ENCODE peak calls at places on chromosome 19, in five cellular contexts. One of them, this sample, is unnamed.

GRCh38 chr19:10283786-10284540 is 2.8 kb upstream of the ICAM4 start:
- DNase-seq in tibial nerve: no peak
- DNase-seq in natural killer cell: no peak
- DNase-seq in Peyer's patch: no peak
- DNase-seq in thoracic aorta: no peak
- DNase-seq in this sample: no peak

GRCh38 chr19:30107351-30107750 is 165.3 kb downstream of the URI1 start:
- DNase-seq in tibial nerve: no peak
- DNase-seq in natural killer cell: no peak
- DNase-seq in Peyer's patch: no peak
- DNase-seq in thoracic aorta: no peak
- DNase-seq in this sample: no peak

GRCh38 chr19:16671652-16672274 is 10.8 kb downstream of the TMEM38A start:
- DNase-seq in tibial nerve: no peak
- DNase-seq in natural killer cell: no peak
- DNase-seq in Peyer's patch: no peak
- DNase-seq in thoracic aorta: no peak
- DNase-seq in this sample: no peak

GRCh38 chr19:16849168-16849567 is 20.0 kb downstream of the SIN3B start:
- DNase-seq in tibial nerve: no peak
- DNase-seq in natural killer cell: no peak
- DNase-seq in Peyer's patch: no peak
- DNase-seq in thoracic aorta: no peak
- DNase-seq in this sample: no peak

GRCh38 chr19:11232555-11232954 is 6.9 kb upstream of the ANGPTL8 start:
- DNase-seq in tibial nerve: no peak
- DNase-seq in natural killer cell: no peak
- DNase-seq in Peyer's patch: no peak
- DNase-seq in thoracic aorta: no peak
- DNase-seq in this sample: no peak

GRCh38 chr19:38599722-38600121 is 18.0 kb downstream of the MAP4K1 start:
- DNase-seq in tibial nerve: no peak
- DNase-seq in natural killer cell: no peak
- DNase-seq in Peyer's patch: no peak
- DNase-seq in thoracic aorta: no peak
- DNase-seq in this sample: no peak

GRCh38 chr19:38142176-38143035 is 81.6 kb downstream of the DPF1 start:
- DNase-seq in tibial nerve: no peak
- DNase-seq in natural killer cell: no peak
- DNase-seq in Peyer's patch: no peak
- DNase-seq in thoracic aorta: no peak
- DNase-seq in this sample: peak; percentile 22

GRCh38 chr19:49272204-49272603 is 52.8 kb downstream of the SLC6A16 start:
- DNase-seq in tibial nerve: no peak
- DNase-seq in natural killer cell: no peak
- DNase-seq in Peyer's patch: no peak
- DNase-seq in thoracic aorta: no peak
- DNase-seq in this sample: no peak

GRCh38 chr19:43525836-43526771 is 897 bp downstream of the ETHE1 start:
- DNase-seq in tibial nerve: no peak
- DNase-seq in natural killer cell: no peak
- DNase-seq in Peyer's patch: peak; percentile 68
- DNase-seq in thoracic aorta: no peak
- DNase-seq in this sample: no peak

GRCh38 chr19:10424011-10424637 is 3.8 kb downstream of the PDE4A start:
- DNase-seq in tibial nerve: peak; percentile 60
- DNase-seq in natural killer cell: peak; percentile 69
- DNase-seq in Peyer's patch: peak; percentile 88
- DNase-seq in thoracic aorta: no peak
- DNase-seq in this sample: no peak

GRCh38 chr19:47729799-47730520 is 15.4 kb upstream of the NOP53 start:
- DNase-seq in tibial nerve: peak; percentile 63
- DNase-seq in natural killer cell: no peak
- DNase-seq in Peyer's patch: no peak
- DNase-seq in thoracic aorta: no peak
- DNase-seq in this sample: no peak

GRCh38 chr19:55382013-55382412 is 2.1 kb downstream of the TMEM238 start:
- DNase-seq in tibial nerve: no peak
- DNase-seq in natural killer cell: no peak
- DNase-seq in Peyer's patch: no peak
- DNase-seq in thoracic aorta: no peak
- DNase-seq in this sample: no peak

GRCh38 chr19:32022946-32023832 is 322.2 kb upstream of the ZNF507 start:
- DNase-seq in tibial nerve: no peak
- DNase-seq in natural killer cell: no peak
- DNase-seq in Peyer's patch: no peak
- DNase-seq in thoracic aorta: no peak
- DNase-seq in this sample: no peak

GRCh38 chr19:29542776-29543175 is 17.0 kb downstream of the VSTM2B start:
- DNase-seq in tibial nerve: no peak
- DNase-seq in natural killer cell: no peak
- DNase-seq in Peyer's patch: peak; percentile 3
- DNase-seq in thoracic aorta: no peak
- DNase-seq in this sample: no peak

GRCh38 chr19:17264641-17264979 is at the start of gene USHBP1:
- DNase-seq in tibial nerve: no peak
- DNase-seq in natural killer cell: no peak
- DNase-seq in Peyer's patch: no peak
- DNase-seq in thoracic aorta: no peak
- DNase-seq in this sample: no peak

GRCh38 chr19:39183100-39183499 is 13.7 kb upstream of the NCCRP1 start:
- DNase-seq in tibial nerve: no peak
- DNase-seq in natural killer cell: no peak
- DNase-seq in Peyer's patch: no peak
- DNase-seq in thoracic aorta: no peak
- DNase-seq in this sample: no peak

GRCh38 chr19:30023330-30023729 is 81.3 kb downstream of the URI1 start:
- DNase-seq in tibial nerve: no peak
- DNase-seq in natural killer cell: no peak
- DNase-seq in Peyer's patch: no peak
- DNase-seq in thoracic aorta: no peak
- DNase-seq in this sample: no peak

GRCh38 chr19:40742477-40742876 is 7.8 kb downstream of the ACTMAP start:
- DNase-seq in tibial nerve: no peak
- DNase-seq in natural killer cell: no peak
- DNase-seq in Peyer's patch: no peak
- DNase-seq in thoracic aorta: no peak
- DNase-seq in this sample: no peak

GRCh38 chr19:10270180-10270615 is 722 bp upstream of the ICAM1 start:
- DNase-seq in tibial nerve: peak; percentile 35
- DNase-seq in natural killer cell: peak; percentile 85
- DNase-seq in Peyer's patch: peak; percentile 67
- DNase-seq in thoracic aorta: no peak
- DNase-seq in this sample: peak; percentile 80

GRCh38 chr19:41356984-41357739 is 3.4 kb upstream of the TGFB1 start:
- DNase-seq in tibial nerve: no peak
- DNase-seq in natural killer cell: no peak
- DNase-seq in Peyer's patch: no peak
- DNase-seq in thoracic aorta: no peak
- DNase-seq in this sample: no peak

GRCh38 chr19:49887037-49887652 is 9.5 kb downstream of the IL4I1 start:
- DNase-seq in tibial nerve: no peak
- DNase-seq in natural killer cell: no peak
- DNase-seq in Peyer's patch: no peak
- DNase-seq in thoracic aorta: no peak
- DNase-seq in this sample: no peak

GRCh38 chr19:7104783-7105447 is 35.4 kb downstream of the ZNF557 start:
- DNase-seq in tibial nerve: no peak
- DNase-seq in natural killer cell: no peak
- DNase-seq in Peyer's patch: no peak
- DNase-seq in thoracic aorta: no peak
- DNase-seq in this sample: no peak

GRCh38 chr19:39740395-39740794 is 2.6 kb upstream of the CLC start:
- DNase-seq in tibial nerve: no peak
- DNase-seq in natural killer cell: no peak
- DNase-seq in Peyer's patch: no peak
- DNase-seq in thoracic aorta: no peak
- DNase-seq in this sample: no peak

GRCh38 chr19:14577885-14578427 is 4.9 kb upstream of the CLEC17A start:
- DNase-seq in tibial nerve: no peak
- DNase-seq in natural killer cell: no peak
- DNase-seq in Peyer's patch: no peak
- DNase-seq in thoracic aorta: no peak
- DNase-seq in this sample: peak; percentile 52

GRCh38 chr19:29084266-29084665 is 128.7 kb downstream of the UQCRFS1 start:
- DNase-seq in tibial nerve: no peak
- DNase-seq in natural killer cell: no peak
- DNase-seq in Peyer's patch: no peak
- DNase-seq in thoracic aorta: no peak
- DNase-seq in this sample: no peak

GRCh38 chr19:18385675-18386542 is at the start of gene GDF15:
- DNase-seq in tibial nerve: peak; percentile 47
- DNase-seq in natural killer cell: no peak
- DNase-seq in Peyer's patch: peak; percentile 95
- DNase-seq in thoracic aorta: no peak
- DNase-seq in this sample: peak; percentile 37
- TF ChIP-seq CTCF in tibial nerve: no peak
- TF ChIP-seq CTCF in natural killer cell: peak; percentile 37
- TF ChIP-seq CTCF in Peyer's patch: peak; percentile 48
- TF ChIP-seq CTCF in thoracic aorta: peak; percentile 33
- TF ChIP-seq CTCF in this sample: no peak

DNA sequence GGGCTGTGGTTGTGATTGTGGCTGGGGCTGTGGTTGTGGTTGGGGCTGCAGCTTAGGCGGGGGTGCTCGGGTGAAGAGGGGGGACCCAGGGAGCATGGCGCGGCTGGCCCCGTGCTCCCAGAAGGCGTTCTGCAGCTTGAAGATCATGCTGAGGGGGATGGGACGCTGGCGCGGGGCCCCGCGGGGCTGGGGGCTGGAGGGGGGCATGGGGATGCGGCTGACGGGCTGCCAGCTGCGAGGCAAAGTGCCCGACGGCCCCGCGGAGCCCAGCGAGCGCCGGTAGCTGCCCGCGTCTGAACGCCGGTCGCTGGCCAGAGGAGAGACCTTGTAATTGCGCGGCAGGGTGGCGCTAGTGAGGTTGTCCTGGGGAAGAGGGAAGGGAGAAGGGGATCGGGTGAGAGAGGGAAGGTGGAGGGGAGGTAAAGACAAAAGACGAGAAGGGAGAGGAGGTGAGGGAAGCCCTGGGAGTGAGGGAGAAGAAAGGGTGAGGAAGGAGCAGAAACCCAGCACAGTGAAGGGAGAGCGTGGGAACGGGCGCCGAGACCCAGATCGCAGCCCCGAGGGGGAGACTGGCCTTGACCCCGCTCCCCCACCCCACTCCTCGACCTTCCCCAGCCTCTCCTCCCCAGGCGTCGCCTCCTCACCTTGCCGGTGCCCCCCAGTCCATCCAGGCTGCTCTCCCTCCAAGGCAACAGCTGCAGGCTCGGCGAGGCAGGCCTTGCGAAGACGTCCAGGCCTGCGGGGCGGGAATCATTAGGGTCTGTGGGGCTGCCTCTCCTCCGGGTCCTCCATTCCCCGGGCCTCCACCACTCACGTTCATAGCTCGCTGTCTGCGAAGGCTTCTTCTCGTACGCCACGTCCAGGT is 9.1 kb downstream of the PPP1R13L start:
- DNase-seq in tibial nerve: no peak
- DNase-seq in natural killer cell: no peak
- DNase-seq in Peyer's patch: no peak
- DNase-seq in thoracic aorta: no peak
- DNase-seq in this sample: no peak
- TF ChIP-seq CTCF in tibial nerve: no peak
- TF ChIP-seq CTCF in natural killer cell: no peak
- TF ChIP-seq CTCF in Peyer's patch: no peak
- TF ChIP-seq CTCF in thoracic aorta: no peak
- TF ChIP-seq CTCF in this sample: no peak

DNA sequence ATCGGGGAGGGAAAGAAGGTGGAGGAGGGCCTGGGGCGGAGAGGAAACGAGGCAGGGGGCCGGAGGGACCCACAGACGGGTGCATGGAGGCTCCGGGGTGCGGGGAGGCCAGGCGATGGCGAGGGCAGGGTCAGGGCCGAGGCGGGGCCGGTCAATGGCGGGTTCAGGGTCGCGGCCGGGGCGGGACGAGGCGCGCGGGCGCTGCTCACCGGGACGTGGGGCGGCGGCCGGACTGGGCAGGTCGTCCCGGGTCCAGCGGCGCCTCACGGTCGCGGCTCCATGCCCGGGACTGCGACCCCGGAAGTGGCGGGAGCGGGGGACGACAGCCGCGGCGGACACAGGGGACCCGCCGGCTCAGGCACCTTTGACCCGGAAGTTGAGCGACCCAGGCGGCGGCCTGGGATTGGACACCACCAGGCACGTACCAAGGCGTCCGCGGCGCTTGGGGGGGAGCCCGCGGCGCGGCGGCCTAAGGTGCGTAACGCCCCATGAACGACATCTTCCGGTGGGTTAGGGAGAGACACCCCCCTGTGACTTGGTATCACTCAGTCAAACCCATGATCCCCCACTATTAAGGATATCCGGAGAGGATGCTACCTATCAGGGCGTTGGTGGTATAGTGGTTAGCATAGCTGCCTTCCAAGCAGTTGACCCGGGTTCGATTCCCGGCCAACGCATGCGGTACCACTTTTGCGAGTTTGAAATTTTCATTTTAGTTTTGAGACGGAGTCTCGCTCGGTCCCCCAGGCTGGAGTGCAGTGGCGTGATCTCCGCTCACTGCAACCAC is at the start of gene DPP9:
- DNase-seq in tibial nerve: peak; percentile 94
- DNase-seq in natural killer cell: peak; percentile 91
- DNase-seq in Peyer's patch: peak; percentile 96
- DNase-seq in thoracic aorta: peak; percentile 82
- DNase-seq in this sample: peak; percentile 92
- TF ChIP-seq CTCF in tibial nerve: peak; percentile 21
- TF ChIP-seq CTCF in natural killer cell: no peak
- TF ChIP-seq CTCF in Peyer's patch: peak; percentile 23
- TF ChIP-seq CTCF in thoracic aorta: no peak
- TF ChIP-seq CTCF in this sample: no peak

GRCh38 chr19:1648926-1649541 is 3.4 kb downstream of the TCF3 start:
- DNase-seq in tibial nerve: no peak
- DNase-seq in natural killer cell: no peak
- DNase-seq in Peyer's patch: no peak
- DNase-seq in thoracic aorta: no peak
- DNase-seq in this sample: peak; percentile 57
- TF ChIP-seq CTCF in tibial nerve: no peak
- TF ChIP-seq CTCF in natural killer cell: no peak
- TF ChIP-seq CTCF in Peyer's patch: no peak
- TF ChIP-seq CTCF in thoracic aorta: no peak
- TF ChIP-seq CTCF in this sample: no peak

DNA sequence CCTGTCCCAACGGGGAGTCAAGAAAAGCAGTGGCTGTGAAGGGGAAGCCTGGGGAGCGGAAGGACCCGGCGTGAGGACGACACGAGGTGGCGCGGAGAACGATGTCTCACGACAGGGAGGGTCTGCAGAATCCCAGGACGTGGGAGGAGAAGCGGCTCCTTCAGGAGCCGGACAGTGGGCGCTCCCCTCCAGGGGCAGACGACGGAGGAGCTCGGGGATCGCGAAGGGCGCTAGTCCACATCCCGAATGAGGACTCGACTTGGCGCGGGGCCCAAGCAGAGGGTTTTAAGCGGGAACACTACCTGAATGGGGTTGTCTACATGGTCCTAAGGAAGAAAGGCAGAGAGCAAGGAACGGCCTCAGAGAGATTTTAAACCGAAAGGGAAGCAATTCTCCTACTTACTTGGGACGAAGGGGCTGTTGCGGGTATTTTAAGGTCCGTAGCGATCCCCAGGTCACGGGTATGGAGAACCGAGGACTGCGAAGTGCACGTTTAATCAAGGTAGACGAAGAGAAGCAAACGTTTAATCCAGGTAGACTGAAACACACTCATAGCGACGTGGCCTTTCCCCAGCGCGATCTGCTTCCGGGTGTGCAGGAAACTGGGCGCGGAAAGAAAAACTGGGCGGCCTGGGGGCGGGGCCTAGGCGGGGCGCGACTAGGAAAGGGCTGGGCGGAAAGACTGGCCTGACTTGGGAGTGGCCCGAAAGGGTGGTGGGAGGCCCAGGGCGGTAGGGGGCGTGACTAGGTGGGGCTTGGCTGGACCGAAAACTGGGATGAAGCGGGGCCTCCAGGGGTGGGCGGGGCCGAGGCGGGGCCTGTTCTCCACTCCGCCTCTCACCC is at the start of gene ZNF841:
- DNase-seq in tibial nerve: peak; percentile 89
- DNase-seq in natural killer cell: peak; percentile 86
- DNase-seq in Peyer's patch: peak; percentile 93
- DNase-seq in thoracic aorta: peak; percentile 83
- DNase-seq in this sample: peak; percentile 86
- TF ChIP-seq CTCF in tibial nerve: no peak
- TF ChIP-seq CTCF in natural killer cell: no peak
- TF ChIP-seq CTCF in Peyer's patch: no peak
- TF ChIP-seq CTCF in thoracic aorta: no peak
- TF ChIP-seq CTCF in this sample: no peak

This sample was measured in activated B cell treated with CpG ODN at 0.5 μM for 24 hours.